ENCODE peak calls at places on chromosomes 4 and X, in eight cellular contexts. K is lower lobe of right lung, C is mammary epithelial cell, W is heart left ventricle, S is adrenal gland, R is AG04450, L is neural progenitor cell, P is SK-N-SH. B is an unnamed sample.

GRCh38 chr4:128810331-128810870 is 901 bp downstream of the JADE1 start:
- DNase-seq in L (peak; percentile 23), K (peak; percentile 55), S (peak; percentile 54), P (peak; percentile 58), R (no peak), W (peak; percentile 23), C (no peak), B (peak; percentile 32)

GRCh38 chrX:24376403-24376802 is 16.0 kb downstream of the SUPT20HL1 start:
- DNase-seq in W (no peak), K (no peak), L (no peak), P (no peak), C (no peak), S (no peak), R (no peak), B (no peak)

GRCh38 chrX:149871940-149872339 is 9.0 kb upstream of the MAGEA8 start:
- DNase-seq in C (peak; percentile 18), P (peak; percentile 52), K (no peak), S (no peak), L (peak; percentile 39), W (no peak), R (no peak), B (no peak)

GRCh38 chrX:47605024-47605423 is 14.6 kb downstream of the SYN1 start:
- DNase-seq in S (no peak), P (no peak), K (no peak), W (no peak), C (no peak), R (no peak), L (no peak), B (no peak)

GRCh38 chr4:11436673-11437072 is 8.0 kb upstream of the HS3ST1 start:
- DNase-seq in C (peak; percentile 63), W (no peak), S (no peak), K (no peak), P (no peak), L (peak; percentile 44), R (no peak), B (no peak)

GRCh38 chrX:9578083-9578779 is 113.4 kb downstream of the TBL1X start:
- DNase-seq in R (no peak), P (peak; percentile 58), W (no peak), S (no peak), C (no peak), K (no peak), L (no peak), B (no peak)

GRCh38 chr4:41360214-41360910 is 103.6 kb downstream of the UCHL1 start:
- DNase-seq in C (peak; percentile 24), S (peak; percentile 72), L (peak; percentile 92), R (no peak), P (peak; percentile 90), W (peak; percentile 87), K (peak; percentile 83), B (peak; percentile 85)

GRCh38 chr4:48766393-48766792 is 13.7 kb downstream of the FRYL start:
- DNase-seq in C (no peak), P (no peak), R (no peak), S (no peak), W (no peak), K (no peak), L (no peak), B (no peak)

GRCh38 chrX:5236096-5236495 is 992.6 kb downstream of the NLGN4X start:
- DNase-seq in K (no peak), L (peak; percentile 44), C (peak; percentile 6), W (no peak), R (no peak), P (peak; percentile 8), S (no peak), B (no peak)

GRCh38 chr4:156946508-156947197 is 24.9 kb downstream of the PDGFC start:
- DNase-seq in L (no peak), R (peak; percentile 88), K (no peak), W (peak; percentile 13), P (no peak), S (peak; percentile 49), C (peak; percentile 98), B (no peak)

GRCh38 chr4:13928214-13928613 is 300.7 kb upstream of the BOD1L1 start:
- DNase-seq in R (no peak), S (no peak), K (no peak), L (no peak), C (no peak), P (no peak), W (no peak), B (no peak)

GRCh38 chr4:84493092-84493850 is 5.8 kb downstream of the NKX6-1 start:
- DNase-seq in C (no peak), W (no peak), P (peak; percentile 49), L (peak; percentile 90), R (no peak), S (no peak), K (no peak), B (no peak)

GRCh38 chr4:11650801-11651596 is 222.3 kb upstream of the HS3ST1 start:
- DNase-seq in W (no peak), R (peak; percentile 18), S (no peak), P (no peak), L (no peak), C (no peak), K (no peak), B (no peak)

GRCh38 chr4:138193963-138194362 is 48.2 kb downstream of the SLC7A11 start:
- DNase-seq in C (no peak), W (no peak), K (no peak), R (no peak), L (no peak), S (no peak), P (no peak), B (no peak)

GRCh38 chr4:59535541-59535940 is 1664.6 kb upstream of the ADGRL3 start:
- DNase-seq in S (no peak), L (no peak), K (no peak), R (no peak), W (no peak), P (no peak), C (no peak), B (no peak)

GRCh38 chrX:135981662-135982061 is 3.6 kb upstream of the SLC9A6 start:
- DNase-seq in S (no peak), K (no peak), W (no peak), P (no peak), L (no peak), R (no peak), C (no peak), B (no peak)

GRCh38 chrX:11137543-11138139 is 26.5 kb downstream of the HCCS start:
- DNase-seq in C (no peak), W (no peak), R (peak; percentile 6), S (no peak), L (peak; percentile 5), P (peak; percentile 39), K (no peak), B (no peak)

DNA sequence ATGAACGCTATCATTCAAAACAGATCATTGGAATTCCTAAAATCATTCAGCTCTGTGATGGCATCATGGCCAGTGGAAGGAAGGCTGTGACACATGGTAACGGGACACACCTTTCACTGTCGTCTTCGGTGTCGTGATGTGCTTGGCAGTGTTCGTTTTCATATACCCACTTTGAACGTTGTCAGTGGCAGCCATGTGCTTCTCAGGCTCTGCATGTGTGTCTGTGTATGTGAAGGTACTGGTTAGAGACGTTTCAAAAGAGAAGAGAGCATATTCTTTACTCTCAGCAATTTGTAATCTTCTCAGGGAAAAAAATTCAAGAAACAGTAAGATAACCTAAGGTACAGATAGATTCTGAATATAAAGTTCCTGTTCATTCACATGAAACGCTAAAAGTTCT is 70.6 kb upstream of the MSANTD1 start:
- DNase-seq in S (no peak), W (no peak), C (no peak), P (no peak), K (no peak), L (no peak), R (no peak), B (no peak)
- TF ChIP-seq CTCF in S (no peak), W (no peak), C (no peak), P (no peak), K (no peak), L (no peak), R (no peak), B (no peak)

DNA sequence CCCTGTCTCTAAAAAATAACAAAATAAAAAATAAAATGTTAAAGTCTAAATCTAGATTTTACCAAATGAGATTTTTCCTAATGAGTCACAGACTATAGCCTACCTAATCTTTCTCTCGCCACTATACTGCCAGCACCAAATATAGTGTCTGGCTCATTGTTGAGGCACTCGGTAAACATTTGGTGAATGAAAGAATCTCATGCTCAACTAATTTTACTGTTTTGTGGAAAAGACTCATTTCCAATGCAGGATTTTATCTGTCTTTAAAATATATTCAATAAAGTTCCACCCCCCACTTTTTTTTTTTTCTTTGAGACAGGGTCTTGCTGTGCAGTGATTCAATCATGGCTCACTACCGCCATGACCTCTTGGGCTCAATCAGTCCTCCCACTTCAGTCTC is 71.5 kb downstream of the PLS3 start:
- DNase-seq in W (no peak), P (no peak), S (no peak), K (no peak), L (no peak), C (no peak), R (no peak), B (no peak)
- H3K27me3 ChIP-seq in W (no peaks in the 10 kb centered on the region), P (no peaks in the 10 kb centered on the region), S (peaks cover 5% of the 10 kb centered on the region), K (no peaks in the 10 kb centered on the region), L (no peaks in the 10 kb centered on the region), C (no peaks in the 10 kb centered on the region), R (no peaks in the 10 kb centered on the region), B (no peaks in the 10 kb centered on the region)

DNA sequence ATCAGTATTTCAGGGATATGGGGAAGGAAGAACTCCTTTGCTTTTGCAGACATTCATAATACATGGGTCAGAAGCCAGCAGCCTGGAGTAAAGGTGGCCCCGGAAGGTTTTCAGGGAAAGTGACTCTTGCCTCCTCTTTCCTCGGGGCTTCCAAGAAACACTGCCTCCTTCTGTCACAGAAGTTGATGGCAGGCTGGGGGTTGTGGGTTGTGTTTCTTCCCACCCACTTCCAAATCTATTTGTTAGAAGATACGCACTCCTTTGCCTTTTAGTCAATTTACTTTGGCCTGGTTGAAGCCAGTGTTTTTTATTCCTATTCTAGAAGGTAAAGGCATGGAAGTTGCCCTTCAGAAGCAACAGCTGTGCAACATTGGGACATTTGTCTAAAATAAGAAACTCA is 19.7 kb downstream of the KIT start:
- DNase-seq in R (no peak), L (peak; percentile 17), W (no peak), S (no peak), K (no peak), C (no peak), P (no peak), B (no peak)
- TF ChIP-seq CTCF in R (no peak), L (peak; percentile 31), W (no peak), S (no peak), K (no peak), C (no peak), P (no peak), B (no peak)

DNA sequence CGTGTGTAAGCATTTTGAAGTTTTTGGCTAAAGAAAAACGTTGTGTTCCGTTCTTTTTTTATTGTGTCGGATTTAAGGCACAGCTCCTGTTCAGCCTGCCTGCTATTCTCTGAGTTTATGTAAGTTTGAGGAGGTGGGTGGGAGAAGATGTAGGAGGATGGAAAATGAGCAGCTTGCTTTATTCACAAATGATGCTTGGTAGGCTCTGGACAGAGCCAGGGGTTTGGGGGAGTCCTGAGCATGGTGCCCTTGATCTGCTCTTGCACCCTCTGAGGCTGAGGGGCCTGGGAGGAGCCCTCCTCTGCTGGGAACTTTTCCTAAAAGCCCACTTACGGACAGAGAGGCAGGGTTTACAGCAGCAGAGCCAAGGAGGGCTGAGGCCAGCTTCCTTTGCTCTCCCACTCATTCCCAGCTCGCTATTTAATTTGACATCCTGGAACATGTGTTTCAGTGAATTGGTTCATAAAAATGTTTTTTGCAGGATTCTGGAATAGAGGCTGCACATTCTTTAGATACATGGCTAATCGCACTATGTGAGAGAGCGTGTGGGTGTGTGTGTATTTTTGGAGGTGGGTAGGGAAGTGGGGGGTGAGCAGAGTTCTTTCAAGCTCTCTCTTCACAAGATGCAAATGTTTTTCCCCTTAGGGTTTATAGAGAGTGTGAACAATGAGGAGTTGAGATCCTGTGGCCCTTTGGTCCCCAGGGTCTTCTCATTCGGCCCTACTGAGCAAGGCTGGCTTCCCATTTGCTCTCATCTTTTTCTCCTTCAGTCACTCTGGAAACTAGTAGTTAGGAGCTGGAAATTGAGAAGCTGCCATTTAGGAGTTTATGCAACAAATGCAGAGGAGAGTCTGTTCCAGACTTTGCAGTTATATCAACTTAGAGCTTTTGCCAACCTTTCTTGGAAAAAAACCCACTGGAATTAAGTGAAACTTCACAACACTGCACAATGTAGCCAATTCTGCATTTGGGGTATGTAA is 32.1 kb downstream of the TMEM131L start:
- DNase-seq in L (no peak), P (no peak), K (no peak), C (no peak), R (peak; percentile 66), W (peak; percentile 22), S (no peak), B (no peak)
- H3K27me3 ChIP-seq in L (no peaks in the 10 kb centered on the region), P (no peaks in the 10 kb centered on the region), K (no peaks in the 10 kb centered on the region), C (no peaks in the 10 kb centered on the region), R (no peaks in the 10 kb centered on the region), W (no peaks in the 10 kb centered on the region), S (no peaks in the 10 kb centered on the region), B (no peaks in the 10 kb centered on the region)

B was measured in left ventricle myocardium inferior.